ENCODE peak calls at places on chromosomes 1 and 21, in six cellular contexts. W is mesendoderm, Q is OCI-LY7, U is PC-3, O is IMR-90, L is neural progenitor cell. H is an unnamed sample.

GRCh38 chr1:33578557-33579448 is 106.4 kb downstream of the ZSCAN20 start:
- DNase-seq in W (no peak), L (peak; percentile 27), U (no peak), O (no peak), Q (no peak), H (no peak)

GRCh38 chr1:211735208-211736170 is 60.1 kb upstream of the NEK2 start:
- DNase-seq in L (no peak), Q (no peak), O (peak; percentile 81), U (peak; percentile 99), W (peak; percentile 86), H (peak; percentile 95)

GRCh38 chr21:37829447-37829846 is 86.8 kb downstream of the KCNJ6 start:
- DNase-seq in L (no peak), O (peak; percentile 70), Q (no peak), U (peak; percentile 57), W (no peak), H (peak; percentile 85)

GRCh38 chr1:63537940-63538339 is 14.6 kb downstream of the EFCAB7 start:
- DNase-seq in W (no peak), U (peak; percentile 38), Q (peak; percentile 28), L (no peak), O (peak; percentile 15), H (peak; percentile 37)

GRCh38 chr1:86779308-86780191 is 75.2 kb downstream of the SH3GLB1 start:
- DNase-seq in L (no peak), Q (no peak), O (peak; percentile 92), W (peak; percentile 45), U (peak; percentile 68), H (peak; percentile 20)

GRCh38 chr1:111743679-111744101 is 4.5 kb upstream of the INKA2 start:
- DNase-seq in W (peak; percentile 51), Q (no peak), L (no peak), U (no peak), O (peak; percentile 84), H (peak; percentile 81)

GRCh38 chr1:228141871-228142615 is 2.0 kb downstream of the GUK1 start:
- DNase-seq in Q (peak; percentile 66), L (no peak), U (peak; percentile 71), O (peak; percentile 16), W (no peak), H (no peak)

GRCh38 chr21:43315244-43316137 is 111.4 kb downstream of the SIK1 start:
- DNase-seq in O (no peak), W (no peak), Q (peak; percentile 29), U (no peak), L (no peak), H (peak; percentile 34)

GRCh38 chr1:97647776-97648175 is 273.1 kb downstream of the DPYD start:
- DNase-seq in U (peak; percentile 43), O (peak; percentile 72), W (no peak), L (no peak), Q (no peak), H (peak; percentile 68)

GRCh38 chr1:220430059-220430458 is 97.9 kb upstream of the MARK1 start:
- DNase-seq in U (peak; percentile 17), W (peak; percentile 90), L (peak; percentile 34), Q (no peak), O (no peak), H (no peak)

GRCh38 chr1:194873328-194873923 is 1687.0 kb upstream of the B3GALT2 start:
- DNase-seq in U (peak; percentile 7), L (no peak), Q (no peak), W (peak; percentile 47), O (peak; percentile 14), H (no peak)

GRCh38 chr1:187042538-187042937 is 213.8 kb downstream of the PLA2G4A start:
- DNase-seq in U (peak; percentile 55), W (no peak), L (no peak), Q (no peak), O (no peak), H (no peak)

GRCh38 chr1:214380418-214380817 is 99.5 kb downstream of the SMYD2 start:
- DNase-seq in Q (no peak), U (peak; percentile 20), O (no peak), L (no peak), W (peak; percentile 90), H (no peak)

GRCh38 chr1:162878000-162878596 is 17.1 kb upstream of the CCDC190 start:
- DNase-seq in U (peak; percentile 93), Q (peak; percentile 3), L (peak; percentile 73), O (peak; percentile 80), W (peak; percentile 85), H (peak; percentile 82)

GRCh38 chr1:6234502-6235295 is 1.1 kb downstream of the ICMT start:
- DNase-seq in L (no peak), U (peak; percentile 58), W (no peak), Q (peak; percentile 32), O (peak; percentile 45), H (peak; percentile 70)

GRCh38 chr1:67429011-67429527 is 1.1 kb downstream of the SERBP1 start:
- DNase-seq in U (peak; percentile 32), O (no peak), L (peak; percentile 24), W (no peak), Q (peak; percentile 45), H (peak; percentile 58)

GRCh38 chr1:109890115-109890953 is 20.3 kb upstream of the CSF1 start:
- DNase-seq in L (no peak), Q (no peak), O (no peak), U (no peak), W (no peak), H (no peak)

DNA sequence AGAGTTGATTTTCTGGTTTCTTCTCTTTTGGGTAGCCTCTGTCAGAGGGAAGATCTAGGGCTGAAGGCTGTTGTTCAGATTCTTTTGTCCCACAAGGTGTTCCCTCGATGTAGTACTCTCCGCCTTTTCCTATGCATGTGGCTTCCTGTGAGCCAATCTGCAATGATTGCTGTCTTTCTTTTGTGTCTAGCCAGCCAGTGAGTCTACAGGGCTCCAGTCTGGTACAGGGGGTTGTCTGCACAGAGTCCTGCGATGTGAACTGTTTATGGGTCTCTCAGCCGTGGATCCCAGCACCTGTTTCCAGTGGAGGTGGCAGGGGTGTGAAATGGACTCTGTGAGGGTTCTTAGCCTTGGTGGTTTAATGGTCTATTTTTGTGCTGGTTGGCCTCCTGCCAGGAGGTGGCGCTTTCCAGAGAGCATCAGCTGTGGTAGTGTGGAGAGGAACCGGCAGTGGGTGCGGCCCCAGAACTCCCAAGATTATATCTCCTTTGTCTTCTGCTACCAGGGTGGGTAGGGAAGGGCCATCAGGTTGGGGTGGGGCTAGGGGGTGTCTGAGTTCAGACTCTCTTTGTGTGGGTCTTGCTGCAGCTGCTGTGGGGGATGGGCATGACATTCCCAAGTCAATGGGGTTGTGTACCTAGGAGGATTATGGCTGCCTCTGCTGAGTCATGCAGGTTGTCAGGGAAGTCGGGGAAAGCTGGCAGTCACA is 81.3 kb upstream of the C21orf91 start:
- DNase-seq in L (peak; percentile 26), W (peak; percentile 77), U (no peak), Q (no peak), O (no peak), H (no peak)
- H3K4me2 ChIP-seq in L (no peak overlapping the region), W (no peak overlapping the region), U (no peak overlapping the region), Q (no peak overlapping the region), O (no peak overlapping the region), H (no peak overlapping the region)

GRCh38 chr1:156486421-156487344 is 13.9 kb downstream of the MEF2D start:
- DNase-seq in L (peak; percentile 48), U (no peak), W (no peak), Q (no peak), O (no peak), H (no peak)
- H3K4me3 ChIP-seq in L (no peak overlapping the region), U (no peak overlapping the region), W (no peak overlapping the region), Q (no peak overlapping the region), O (no peak overlapping the region), H (no peak overlapping the region)

GRCh38 chr1:41226816-41227215 is 15.3 kb downstream of the SCMH1 start:
- DNase-seq in O (no peak), L (no peak), U (no peak), W (no peak), Q (no peak), H (no peak)

GRCh38 chr1:41236781-41237180 is 5.3 kb downstream of the SCMH1 start:
- DNase-seq in O (no peak), Q (no peak), L (no peak), U (no peak), W (peak; percentile 64), H (no peak)

GRCh38 chr1:41235893-41236292 is 6.2 kb downstream of the SCMH1 start:
- DNase-seq in Q (no peak), O (no peak), U (no peak), W (no peak), L (no peak), H (no peak)

GRCh38 chr1:41233708-41234107 is 8.4 kb downstream of the SCMH1 start:
- DNase-seq in O (no peak), L (no peak), W (no peak), U (no peak), Q (no peak), H (no peak)

DNA sequence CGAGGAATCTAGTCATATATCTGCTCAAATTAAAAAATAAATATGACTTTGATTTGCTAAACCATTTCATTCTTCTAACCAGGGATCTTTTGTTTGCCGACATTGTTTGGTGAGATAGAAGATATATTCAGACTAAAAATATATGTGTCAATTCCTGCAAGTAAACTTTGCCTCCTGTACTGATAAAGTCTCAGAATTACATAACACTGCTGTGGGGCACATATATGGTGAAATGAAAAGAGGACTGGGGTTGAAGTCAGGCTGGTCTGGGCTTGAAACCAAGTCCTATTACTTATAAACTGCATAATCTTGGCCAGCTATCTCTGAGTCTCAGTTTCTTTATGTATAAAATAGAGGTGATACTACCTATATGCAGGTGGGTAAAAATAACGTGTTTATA is 9.8 kb downstream of the SCMH1 start:
- DNase-seq in W (no peak), Q (no peak), L (no peak), U (no peak), O (no peak), H (no peak)
- H3K4me2 ChIP-seq in W (no peak overlapping the region), Q (no peak overlapping the region), L (no peak overlapping the region), U (no peak overlapping the region), O (no peak overlapping the region), H (no peak overlapping the region)

GRCh38 chr1:236141447-236142357 is 637 bp upstream of the GPR137B start:
- DNase-seq in Q (peak; percentile 40), O (peak; percentile 56), L (peak; percentile 72), W (peak; percentile 49), U (peak; percentile 31), H (peak; percentile 80)
- H3K4me3 ChIP-seq in Q (peak overlapping the region; percentile 62), O (peak overlapping the region; percentile 41), L (peak overlapping the region; percentile 75), W (no peak overlapping the region), U (peak overlapping the region; percentile 77), H (peak overlapping the region; percentile 94)

DNA sequence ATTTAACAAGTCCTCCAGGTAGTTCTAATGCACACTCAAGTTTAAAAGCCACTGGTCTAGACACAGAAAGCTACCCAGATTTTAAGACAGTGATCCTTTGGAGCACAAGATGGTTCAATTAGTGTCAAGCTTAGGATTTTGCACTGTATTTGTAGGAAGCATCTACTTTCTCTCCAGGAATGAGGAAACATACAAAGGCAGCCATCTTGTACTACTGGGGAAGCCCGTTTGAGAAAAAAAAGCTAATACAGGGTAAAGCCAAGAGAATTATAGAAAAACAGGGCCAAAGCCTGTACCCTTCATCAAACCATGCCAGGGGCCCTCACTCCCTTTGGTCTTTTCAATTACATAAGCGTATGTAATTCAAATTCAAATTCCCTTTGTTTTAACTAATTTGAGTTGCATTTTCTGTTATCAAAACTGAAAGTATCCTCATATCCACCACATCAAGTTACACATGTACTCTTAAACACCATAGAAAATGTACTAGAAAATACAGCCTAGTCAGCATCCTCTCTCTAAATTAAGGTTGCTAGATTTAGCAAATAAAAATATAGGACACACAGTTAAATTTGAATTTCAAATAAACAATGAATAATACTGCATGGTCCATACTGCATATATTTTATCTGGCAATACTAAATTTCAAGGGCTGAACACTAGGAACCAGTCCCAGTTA is 17.4 kb downstream of the PIK3R3 start:
- DNase-seq in Q (no peak), W (no peak), L (no peak), U (no peak), O (no peak), H (peak; percentile 23)
- H3K4me2 ChIP-seq in Q (no peak overlapping the region), W (no peak overlapping the region), L (no peak overlapping the region), U (no peak overlapping the region), O (peak overlapping the region; percentile 88), H (peak overlapping the region; percentile 46)

H was measured in GM23248.